ENCODE peak calls at places on chromosomes 16 and 17, in five cellular contexts. P, F, W, H and B are unnamed samples.

GRCh38 chr17:78920528-78920927 is 4.7 kb downstream of the TIMP2 start:
- DNase-seq in P (no peak), F (no peak), W (no peak), H (no peak), B (no peak)

GRCh38 chr17:69412336-69412735 is 2.2 kb upstream of the MAP2K6 start:
- DNase-seq in H (no peak), F (no peak), P (no peak), W (no peak), B (no peak)

GRCh38 chr17:5873781-5874180 is 196.4 kb upstream of the WSCD1 start:
- DNase-seq in F (no peak), P (no peak), H (no peak), W (no peak), B (no peak)

GRCh38 chr16:1991588-1992474 is 2.1 kb downstream of the SYNGR3 start:
- DNase-seq in W (peak; percentile 91), H (peak; percentile 84), F (peak; percentile 96), P (peak; percentile 63), B (peak; percentile 99)

GRCh38 chr17:7843536-7844291 is 9.7 kb downstream of the KDM6B start:
- DNase-seq in F (peak; percentile 95), W (peak; percentile 92), H (peak; percentile 68), P (peak; percentile 48), B (peak; percentile 93)

GRCh38 chr17:39730095-39730921 is at the start of gene MIEN1:
- DNase-seq in W (peak; percentile 85), P (no peak), F (peak; percentile 93), H (peak; percentile 87), B (peak; percentile 92)

GRCh38 chr17:17141860-17142552 is 64.1 kb downstream of the PLD6 start:
- DNase-seq in F (peak; percentile 79), H (peak; percentile 65), W (peak; percentile 8), P (no peak), B (peak; percentile 6)

GRCh38 chr17:53655591-53655990 is 167.1 kb upstream of the KIF2B start:
- DNase-seq in H (no peak), P (no peak), W (no peak), F (no peak), B (no peak)

GRCh38 chr17:80662557-80662956 is 117.9 kb downstream of the RPTOR start:
- DNase-seq in H (no peak), P (no peak), F (no peak), W (no peak), B (no peak)

GRCh38 chr16:51665599-51665998 is 514.5 kb upstream of the SALL1 start:
- DNase-seq in P (no peak), W (no peak), H (no peak), F (no peak), B (no peak)

GRCh38 chr16:30649725-30650368 is 913 bp upstream of the PRR14 start:
- DNase-seq in W (no peak), P (no peak), F (no peak), H (no peak), B (no peak)

GRCh38 chr17:65455972-65456343 is 105.5 kb downstream of the AXIN2 start:
- DNase-seq in F (peak; percentile 68), H (peak; percentile 3), W (peak; percentile 25), P (no peak), B (no peak)

GRCh38 chr16:11240636-11241473 is 15.1 kb downstream of the SOCS1 start:
- DNase-seq in P (no peak), H (no peak), F (peak; percentile 62), W (no peak), B (no peak)

GRCh38 chr16:66326995-66327513 is 39.4 kb upstream of the CDH5 start:
- DNase-seq in F (no peak), P (no peak), H (peak; percentile 60), W (no peak), B (no peak)

GRCh38 chr16:57986196-57986595 is 14.3 kb downstream of the ZNF319 start:
- DNase-seq in H (no peak), P (no peak), W (no peak), F (no peak), B (no peak)

GRCh38 chr17:81968396-81968745 is 7.4 kb upstream of the NOTUM start:
- DNase-seq in P (no peak), W (no peak), F (no peak), H (no peak), B (no peak)

GRCh38 chr17:55454906-55455474 is 33.4 kb upstream of the MMD start:
- DNase-seq in H (no peak), P (no peak), W (no peak), F (no peak), B (no peak)

GRCh38 chr17:9837551-9838471 is 12.1 kb downstream of the GLP2R start:
- DNase-seq in H (no peak), F (peak; percentile 10), W (no peak), P (no peak), B (no peak)